ENCODE peak calls at places on chromosomes 13 and 19, in nine cellular contexts. E, D, V, H, M, U, F, R and Z are unnamed samples.

GRCh38 chr13:36282818-36283432 is 14.7 kb downstream of the CCDC169 start:
- DNase-seq in E (no peak), V (peak; percentile 30), M (peak; percentile 45), U (peak; percentile 67), H (no peak), D (peak; percentile 26), F (no peak), R (peak; percentile 55), Z (peak; percentile 65)

GRCh38 chr19:45418812-45419211 is 4.9 kb downstream of the ERCC1 start:
- DNase-seq in V (no peak), D (no peak), H (no peak), F (no peak), E (no peak), R (no peak), M (no peak), U (no peak), Z (no peak)

GRCh38 chr13:42645717-42646116 is 71.8 kb downstream of the TNFSF11 start:
- DNase-seq in V (no peak), U (no peak), M (no peak), F (no peak), E (no peak), R (no peak), D (no peak), H (no peak), Z (no peak)

GRCh38 chr19:35107541-35107939 is 8.1 kb upstream of the FXYD3 start:
- DNase-seq in F (peak; percentile 90), U (peak; percentile 61), M (no peak), H (no peak), R (peak; percentile 98), E (no peak), V (peak; percentile 83), D (peak; percentile 90), Z (peak; percentile 35)

GRCh38 chr19:48556163-48556562 is 4.2 kb downstream of the SULT2B1 start:
- DNase-seq in R (no peak), E (no peak), U (peak; percentile 68), F (no peak), M (peak; percentile 57), V (peak; percentile 79), D (peak; percentile 92), H (no peak), Z (peak; percentile 55)

GRCh38 chr13:20801704-20802103 is 27.9 kb upstream of the EEF1AKMT1 start:
- DNase-seq in V (no peak), E (no peak), M (no peak), F (no peak), U (no peak), H (no peak), D (no peak), R (no peak), Z (no peak)

GRCh38 chr19:51571599-51571998 is 516 bp downstream of the ZNF175 start:
- DNase-seq in R (no peak), E (no peak), V (no peak), F (no peak), D (no peak), H (no peak), M (no peak), U (no peak), Z (peak; percentile 41)

GRCh38 chr19:14809272-14810057 is 25.5 kb downstream of the OR7A5 start:
- DNase-seq in D (no peak), H (no peak), R (no peak), E (no peak), V (no peak), U (no peak), M (no peak), F (no peak), Z (no peak)

GRCh38 chr13:107770541-107770940 is 444.8 kb downstream of the LIG4 start:
- DNase-seq in U (no peak), V (no peak), D (peak; percentile 9), M (no peak), F (no peak), E (no peak), H (no peak), R (no peak), Z (no peak)

GRCh38 chr19:40253611-40254092 is 27.2 kb upstream of the CCNP start:
- DNase-seq in F (no peak), E (no peak), U (no peak), R (no peak), V (no peak), M (no peak), H (no peak), D (no peak), Z (no peak)

GRCh38 chr13:94389544-94390351 is 89.7 kb downstream of the DCT start:
- DNase-seq in D (no peak), U (no peak), E (no peak), F (no peak), V (peak; percentile 13), R (no peak), H (no peak), M (no peak), Z (no peak)